ENCODE peak calls at places on chromosomes 6 and 20, in five cellular contexts. G is CD8-positive, alpha-beta memory T cell; J is A549; H is adrenal gland; U is esophagus squamous epithelium. O is an unnamed sample. For H3K4me1, the result is how much of the 10 kb centered on the place peaks cover.

GRCh38 chr20:34310481-34311117 is 7.4 kb upstream of the AHCY start:
- DNase-seq in G (no peak), J (peak), H (no peak), U (no peak), O (no peak)

GRCh38 chr20:61724376-61724775 is 341.3 kb downstream of the TAF4 start:
- DNase-seq in G (no peak), J (peak), H (no peak), U (no peak), O (no peak)

GRCh38 chr20:32365560-32365959 is 7.4 kb downstream of the ASXL1 start:
- DNase-seq in G (no peak), J (no peak), H (no peak), U (no peak), O (no peak)

GRCh38 chr6:36989264-36989663 is 3.3 kb upstream of the MTCH1 start:
- DNase-seq in G (no peak), J (no peak), H (no peak), U (no peak), O (no peak)

GRCh38 chr6:136012198-136012884 is 160.8 kb downstream of the PDE7B start:
- DNase-seq in G (no peak), J (no peak), H (no peak), U (no peak), O (no peak)

GRCh38 chr6:142187209-142187608 is 40.1 kb downstream of the VTA1 start:
- DNase-seq in G (no peak), J (peak), H (peak), U (no peak), O (no peak)

GRCh38 chr6:20126789-20127653 is 85.2 kb downstream of the MBOAT1 start:
- DNase-seq in G (peak), J (peak), H (peak), U (no peak), O (peak)

GRCh38 chr6:47852727-47853126 is 70.9 kb downstream of the OPN5 start:
- DNase-seq in G (no peak), J (peak), H (no peak), U (no peak), O (no peak)

GRCh38 chr6:145904878-145905277 is 59.3 kb downstream of the SHPRH start:
- DNase-seq in G (no peak), J (no peak), H (no peak), U (no peak), O (no peak)

GRCh38 chr6:7566617-7567173 is 23.3 kb upstream of the SNRNP48 start:
- DNase-seq in G (no peak), J (peak), H (no peak), U (no peak), O (no peak)

GRCh38 chr6:45607818-45608217 is 230.1 kb upstream of the SUPT3H start:
- DNase-seq in G (no peak), J (no peak), H (no peak), U (no peak), O (no peak)

GRCh38 chr6:23145801-23146200 is 576.4 kb downstream of the HDGFL1 start:
- DNase-seq in G (no peak), J (no peak), H (no peak), U (no peak), O (no peak)

GRCh38 chr6:40893021-40893420 is 146.0 kb downstream of the UNC5CL start:
- DNase-seq in G (no peak), J (no peak), H (no peak), U (no peak), O (no peak)

GRCh38 chr6:166559662-166560061 is 26.8 kb downstream of the RAMACL start:
- DNase-seq in G (no peak), J (no peak), H (no peak), U (no peak), O (no peak)

GRCh38 chr6:151247510-151247909 is 7.7 kb downstream of the AKAP12 start:
- DNase-seq in G (no peak), J (no peak), H (no peak), U (no peak), O (no peak)

GRCh38 chr6:150599199-150600002 is at the start of gene PLEKHG1:
- DNase-seq in G (peak), J (peak), H (peak), U (no peak), O (no peak)

GRCh38 chr6:1552296-1552761 is 57.4 kb upstream of the FOXC1 start:
- DNase-seq in G (no peak), J (peak), H (no peak), U (no peak), O (no peak)

GRCh38 chr6:112337209-112337638 is 9.9 kb upstream of the RFPL4B start:
- DNase-seq in G (no peak), J (peak), H (peak), U (no peak), O (no peak)

GRCh38 chr6:157537518-157537917 is 156.5 kb downstream of the ZDHHC14 start:
- DNase-seq in G (no peak), J (no peak), H (no peak), U (no peak), O (no peak)

GRCh38 chr6:117498159-117498558 is 15.7 kb downstream of the DCBLD1 start:
- DNase-seq in G (no peak), J (peak), H (no peak), U (no peak), O (no peak)

GRCh38 chr6:127900935-127901334 is at the start of gene THEMIS:
- DNase-seq in G (peak), J (no peak), H (no peak), U (no peak), O (peak)

GRCh38 chr6:7914991-7915789 is 4.6 kb upstream of the TXNDC5 start:
- DNase-seq in G (no peak), J (no peak), H (peak), U (no peak), O (no peak)

GRCh38 chr20:47432251-47433210 is 69.2 kb upstream of the NCOA3 start:
- DNase-seq in G (no peak), J (peak), H (no peak), U (no peak), O (no peak)

GRCh38 chr6:158605266-158605878 is 39.2 kb downstream of the DYNLT1 start:
- DNase-seq in G (no peak), J (peak), H (peak), U (no peak), O (peak)

GRCh38 chr6:43930440-43931154 is 160.6 kb downstream of the VEGFA start:
- DNase-seq in G (no peak), J (no peak), H (no peak), U (no peak), O (no peak)

GRCh38 chr6:7270320-7271204 is 42.4 kb downstream of the SSR1 start:
- DNase-seq in G (no peak), J (no peak), H (peak), U (no peak), O (no peak)

GRCh38 chr20:20224806-20225205 is 143.1 kb upstream of the INSM1 start:
- DNase-seq in G (no peak), J (no peak), H (no peak), U (no peak), O (no peak)

GRCh38 chr6:54698974-54699373 is 147.6 kb upstream of the FAM83B start:
- DNase-seq in G (no peak), J (no peak), H (no peak), U (no peak), O (no peak)

DNA sequence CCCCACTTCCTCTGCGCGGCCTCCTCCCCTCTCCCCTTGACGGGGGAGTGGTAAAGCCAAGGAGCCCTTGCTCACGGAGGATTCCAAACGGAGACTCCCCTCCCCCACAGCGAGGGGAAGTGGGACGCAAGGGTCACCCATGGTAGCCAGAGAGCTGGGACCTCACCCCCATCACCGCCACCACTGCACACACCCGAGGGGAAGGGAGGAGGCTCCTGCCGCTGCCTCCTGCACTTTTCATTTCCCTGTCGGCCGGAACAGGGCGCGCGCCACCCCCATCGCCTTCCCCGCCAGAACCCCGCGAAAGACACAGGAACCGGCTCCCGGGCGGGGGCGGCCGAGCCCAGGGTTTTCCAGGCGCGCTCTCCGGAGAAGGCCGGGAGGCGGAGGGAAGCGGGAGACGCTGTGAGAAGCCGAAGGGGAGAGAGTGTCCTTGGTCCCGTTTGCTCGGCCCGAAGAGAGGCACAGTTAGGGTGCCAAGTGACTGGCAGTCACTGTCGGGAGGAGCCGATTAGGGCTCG is 789 bp downstream of the CCND3 start:
- DNase-seq in G (peak), J (peak), H (peak), U (no peak), O (peak)
- H3K4me1 ChIP-seq in G (half or more), J (half or more), H (under half), U (half or more), O (half or more)

GRCh38 chr6:160276126-160276525 is 17.5 kb upstream of the SLC22A2 start:
- DNase-seq in G (no peak), J (no peak), H (no peak), U (no peak), O (no peak)
- H3K4me1 ChIP-seq in G (under half), J (under half), H (under half), U (under half), O (under half)

GRCh38 chr20:50928469-50928868 is 2.8 kb downstream of the ADNP start:
- DNase-seq in G (no peak), J (no peak), H (no peak), U (no peak), O (no peak)
- H3K4me1 ChIP-seq in G (half or more), J (under half), H (under half), U (under half), O (under half)

GRCh38 chr20:57464642-57465211 is 60.2 kb downstream of the CTCFL start:
- DNase-seq in G (peak), J (peak), H (peak), U (no peak), O (no peak)
- H3K4me1 ChIP-seq in G (under half), J (under half), H (under half), U (under half), O (under half)

GRCh38 chr20:25257130-25257529 is 9.2 kb downstream of the PYGB start:
- DNase-seq in G (no peak), J (no peak), H (no peak), U (no peak), O (no peak)
- H3K4me1 ChIP-seq in G (under half), J (under half), H (under half), U (under half), O (under half)

GRCh38 chr6:56745971-56746370 is 103.3 kb upstream of the DST start:
- DNase-seq in G (no peak), J (no peak), H (no peak), U (no peak), O (no peak)

GRCh38 chr6:56745081-56745480 is 102.4 kb upstream of the DST start:
- DNase-seq in G (no peak), J (no peak), H (no peak), U (no peak), O (no peak)

GRCh38 chr6:56746767-56747504 is 104.2 kb upstream of the DST start:
- DNase-seq in G (no peak), J (no peak), H (no peak), U (no peak), O (no peak)

GRCh38 chr6:56742122-56742791 is 99.6 kb upstream of the DST start:
- DNase-seq in G (no peak), J (no peak), H (no peak), U (no peak), O (no peak)

GRCh38 chr6:56744528-56744927 is 101.8 kb upstream of the DST start:
- DNase-seq in G (no peak), J (no peak), H (no peak), U (no peak), O (no peak)
- H3K4me1 ChIP-seq in G (under half), J (half or more), H (under half), U (under half), O (under half)

GRCh38 chr6:52650946-52651345 is 20.0 kb upstream of the TMEM14A start:
- DNase-seq in G (no peak), J (no peak), H (no peak), U (no peak), O (no peak)
- H3K4me1 ChIP-seq in G (under half), J (under half), H (under half), U (under half), O (under half)

O was measured in naive thymus-derived CD4-positive, alpha-beta T cell.